ENCODE peak calls at places on chromosomes 3 and 15, in eight cellular contexts. N is IMR-90, X is mammary epithelial cell, L is AG10803, P is retinal pigment epithelial cell, E is fibroblast of pulmonary artery, Z is GM23338, S is right lobe of liver. O is an unnamed sample.

GRCh38 chr15:86103825-86104224 is 24.2 kb downstream of the AGBL1 start:
- DNase-seq in N (no peak), X (no peak), L (no peak), P (no peak), E (no peak), Z (no peak), S (no peak), O (no peak)

GRCh38 chr3:172372895-172373294 is 75.4 kb downstream of the GHSR start:
- DNase-seq in N (no peak), X (no peak), L (no peak), P (no peak), E (no peak), Z (no peak), S (no peak), O (no peak)

GRCh38 chr3:155131104-155131503 is 51.0 kb downstream of the MME start:
- DNase-seq in N (peak; percentile 92), X (peak; percentile 94), L (peak; percentile 27), P (peak; percentile 88), E (peak; percentile 73), Z (no peak), S (no peak), O (peak; percentile 5)

GRCh38 chr3:13845806-13846205 is 34.1 kb downstream of the WNT7A start:
- DNase-seq in N (no peak), X (no peak), L (no peak), P (no peak), E (no peak), Z (no peak), S (no peak), O (no peak)

GRCh38 chr3:14587733-14588360 is 47.7 kb upstream of the GRIP2 start:
- DNase-seq in N (peak; percentile 58), X (peak; percentile 62), L (peak; percentile 53), P (peak; percentile 16), E (peak; percentile 35), Z (no peak), S (no peak), O (peak; percentile 8)

GRCh38 chr15:59299919-59300617 is 72.6 kb downstream of the MYO1E start:
- DNase-seq in N (peak; percentile 97), X (peak; percentile 97), L (peak; percentile 98), P (peak; percentile 74), E (peak; percentile 98), Z (no peak), S (peak; percentile 57), O (peak; percentile 95)

GRCh38 chr15:70091649-70092461 is 5.9 kb downstream of the TLE3 start:
- DNase-seq in N (no peak), X (peak; percentile 88), L (no peak), P (no peak), E (peak; percentile 22), Z (no peak), S (peak; percentile 70), O (no peak)

GRCh38 chr15:31263751-31264533 is 62.7 kb upstream of the KLF13 start:
- DNase-seq in N (no peak), X (peak; percentile 31), L (no peak), P (no peak), E (no peak), Z (no peak), S (peak; percentile 88), O (no peak)

GRCh38 chr15:58398643-58399042 is 33.1 kb upstream of the LIPC start:
- DNase-seq in N (no peak), X (no peak), L (no peak), P (no peak), E (no peak), Z (peak; percentile 10), S (no peak), O (no peak)

GRCh38 chr3:64355473-64355872 is 130.2 kb upstream of the PRICKLE2 start:
- DNase-seq in N (peak; percentile 67), X (peak; percentile 38), L (peak; percentile 37), P (no peak), E (peak; percentile 56), Z (no peak), S (no peak), O (no peak)

GRCh38 chr15:26771917-26772587 is 814 bp downstream of the GABRB3 start:
- DNase-seq in N (no peak), X (no peak), L (no peak), P (no peak), E (peak; percentile 3), Z (peak; percentile 41), S (no peak), O (no peak)

GRCh38 chr3:105885261-105885660 is 16.4 kb upstream of the CBLB start:
- DNase-seq in N (no peak), X (no peak), L (peak; percentile 80), P (no peak), E (peak; percentile 66), Z (no peak), S (no peak), O (no peak)

GRCh38 chr15:65184305-65184943 is 718 bp downstream of the CLPX start:
- DNase-seq in N (peak; percentile 57), X (peak; percentile 61), L (peak; percentile 56), P (peak; percentile 12), E (peak; percentile 58), Z (peak; percentile 79), S (peak; percentile 74), O (no peak)

GRCh38 chr15:48856947-48857346 is 21.0 kb upstream of the EID1 start:
- DNase-seq in N (peak; percentile 69), X (no peak), L (peak; percentile 47), P (no peak), E (peak; percentile 27), Z (peak; percentile 77), S (no peak), O (no peak)

GRCh38 chr3:186700267-186700666 is 16.9 kb upstream of the KNG1 start:
- DNase-seq in N (no peak), X (no peak), L (no peak), P (no peak), E (peak; percentile 4), Z (no peak), S (no peak), O (no peak)

GRCh38 chr3:99249627-99250026 is 348.1 kb upstream of the DCBLD2 start:
- DNase-seq in N (no peak), X (no peak), L (no peak), P (no peak), E (no peak), Z (no peak), S (no peak), O (no peak)

GRCh38 chr3:179837374-179837773 is 184.5 kb downstream of the USP13 start:
- DNase-seq in N (peak; percentile 24), X (peak; percentile 6), L (peak; percentile 12), P (no peak), E (peak; percentile 35), Z (peak; percentile 35), S (no peak), O (no peak)

GRCh38 chr15:47744496-47744895 is 27.2 kb downstream of the SEMA6D start:
- DNase-seq in N (no peak), X (no peak), L (no peak), P (no peak), E (no peak), Z (no peak), S (no peak), O (no peak)

GRCh38 chr15:25327671-25328070 is 111.2 kb downstream of the UBE3A start:
- DNase-seq in N (no peak), X (no peak), L (no peak), P (no peak), E (no peak), Z (no peak), S (no peak), O (no peak)

DNA sequence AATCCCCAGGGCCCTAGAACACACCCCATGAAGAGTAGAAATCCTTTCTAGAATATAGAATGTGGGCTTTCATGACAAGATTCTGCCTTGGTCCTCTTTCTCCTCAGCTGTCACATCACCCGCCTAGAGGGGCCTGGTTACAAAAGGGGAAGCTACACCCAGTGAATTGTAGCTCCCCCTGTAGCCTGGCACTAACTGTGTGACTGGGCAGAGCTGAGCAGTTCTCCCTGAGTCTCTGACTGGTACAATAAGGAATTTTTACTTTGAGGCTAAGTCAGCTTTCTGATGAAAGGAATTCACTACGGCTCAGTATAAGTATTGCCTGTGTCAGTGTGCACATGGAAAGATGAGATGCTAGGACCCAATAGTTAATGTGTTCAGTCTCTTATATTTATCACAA is 28.7 kb upstream of the ZNF148 start:
- DNase-seq in N (peak; percentile 52), X (no peak), L (peak; percentile 62), P (no peak), E (no peak), Z (peak; percentile 17), S (no peak), O (no peak)
- TF ChIP-seq CTCF in N (peak; percentile 34), X (no peak), L (peak; percentile 33), P (peak; percentile 51), E (no peak), Z (peak; percentile 14), S (no peak), O (peak; percentile 37)

DNA sequence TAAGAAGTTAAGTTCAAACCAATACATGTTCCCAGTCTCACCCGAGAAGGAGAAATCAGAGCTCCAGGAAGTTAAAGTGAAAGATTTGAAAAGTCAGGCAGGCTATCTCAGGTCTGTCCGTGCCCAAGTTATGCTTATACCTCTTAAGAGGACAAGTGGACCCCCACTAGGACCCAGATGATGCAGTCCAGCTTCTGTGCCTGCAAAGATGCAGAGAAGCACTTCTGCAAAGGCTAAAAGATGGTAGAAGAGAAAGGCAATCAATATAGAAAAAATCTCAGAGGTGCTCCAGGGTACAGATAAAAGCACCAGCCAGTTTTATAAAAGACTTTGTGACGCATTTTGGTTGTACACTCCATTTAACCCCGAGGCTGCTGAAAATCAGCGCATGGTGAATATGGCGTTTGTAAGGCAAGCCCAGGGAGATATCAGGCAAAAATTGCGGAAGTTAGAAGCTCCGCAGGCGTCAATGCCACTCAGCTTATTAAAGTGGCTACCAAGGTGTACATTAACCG is 9.9 kb upstream of the SLC9C1 start:
- DNase-seq in N (peak; percentile 28), X (no peak), L (peak; percentile 11), P (no peak), E (peak; percentile 35), Z (peak; percentile 53), S (no peak), O (no peak)
- H3K4me3 ChIP-seq in N (peak overlapping the region; percentile 27), X (no peak overlapping the region), L (peak overlapping the region; percentile 57), P (peak overlapping the region; percentile 69), E (peak overlapping the region; percentile 50), Z (peak overlapping the region; percentile 43), S (peak overlapping the region; percentile 37), O (peak overlapping the region; percentile 31)

DNA sequence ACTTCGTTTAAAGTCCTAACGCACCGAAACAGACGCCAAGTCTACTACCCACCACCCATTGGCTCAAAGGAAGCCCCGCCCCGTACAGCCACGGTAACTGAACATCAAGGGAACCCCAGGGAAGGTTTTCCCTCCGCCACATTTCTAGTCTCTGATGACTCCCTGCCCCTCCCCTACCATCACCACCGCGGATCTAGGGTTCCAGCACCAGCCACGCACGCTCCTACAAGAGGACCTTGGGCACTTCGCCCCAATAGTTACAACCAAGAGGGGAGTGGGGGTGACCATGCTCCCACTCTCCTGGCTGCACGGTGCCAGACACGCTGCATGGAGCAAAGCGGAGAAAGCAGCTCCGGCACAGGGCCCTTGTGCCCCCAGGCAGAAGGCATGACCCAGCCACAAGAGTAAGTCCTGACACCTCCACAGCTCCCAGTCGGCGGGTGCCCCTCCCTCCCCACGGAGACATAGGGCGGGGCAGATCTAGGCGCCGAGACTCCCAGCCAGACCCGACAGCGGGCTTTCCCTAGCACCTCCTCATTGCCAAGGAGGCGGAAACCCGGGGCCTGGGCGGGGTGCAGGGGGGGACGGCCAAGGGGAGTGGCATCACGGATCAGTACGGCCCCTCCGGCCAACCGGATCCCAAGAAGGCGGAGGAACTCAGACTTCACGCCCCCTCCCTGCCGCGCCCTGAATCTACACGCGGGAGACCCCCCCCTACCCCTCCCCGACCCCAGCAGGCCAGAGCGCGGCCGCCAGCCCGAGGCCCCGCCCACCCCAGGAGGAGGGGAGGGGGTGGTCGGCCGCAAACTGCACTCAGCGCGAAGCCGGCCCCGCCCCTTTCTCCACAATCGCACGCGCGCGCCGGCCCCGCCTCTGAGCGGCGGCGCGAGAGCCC is 936 bp downstream of the SIN3A start:
- DNase-seq in N (peak; percentile 96), X (peak; percentile 98), L (peak; percentile 96), P (peak; percentile 85), E (peak; percentile 97), Z (peak; percentile 99), S (peak; percentile 99), O (peak; percentile 85)
- TF ChIP-seq CTCF in N (no peak), X (no peak), L (no peak), P (no peak), E (no peak), Z (no peak), S (peak; percentile 26), O (no peak)

GRCh38 chr15:35019401-35020327 is 31.6 kb upstream of the ZNF770 start:
- DNase-seq in N (peak; percentile 10), X (peak; percentile 57), L (peak; percentile 41), P (no peak), E (peak; percentile 49), Z (peak; percentile 76), S (no peak), O (no peak)
- H3K4me3 ChIP-seq in N (no peak overlapping the region), X (no peak overlapping the region), L (peak overlapping the region; percentile 17), P (no peak overlapping the region), E (no peak overlapping the region), Z (peak overlapping the region; percentile 25), S (no peak overlapping the region), O (no peak overlapping the region)

O was measured in AG09309.